ENCODE peak calls at places on chromosome 1, in nine cellular contexts. One of them, this sample, is unnamed.

GRCh38 chr1:63124666-63125191 is 197.6 kb upstream of the FOXD3 start:
- DNase-seq in Daoy: peak
- DNase-seq in stromal cell of bone marrow: peak
- DNase-seq in AG04450: peak
- DNase-seq in fibroblast of pulmonary artery: peak
- DNase-seq in dermis blood vessel endothelial cell: peak
- DNase-seq in NCI-H2029: no peak
- DNase-seq in hepatocyte: no peak
- DNase-seq in globus pallidus: peak
- DNase-seq in this sample: no peak

GRCh38 chr1:109425902-109426277 is 358 bp downstream of the PSMA5 start:
- DNase-seq in Daoy: peak
- DNase-seq in stromal cell of bone marrow: no peak
- DNase-seq in AG04450: no peak
- DNase-seq in fibroblast of pulmonary artery: peak
- DNase-seq in dermis blood vessel endothelial cell: peak
- DNase-seq in NCI-H2029: peak
- DNase-seq in hepatocyte: peak
- DNase-seq in globus pallidus: no peak
- DNase-seq in this sample: no peak

GRCh38 chr1:114154146-114154962 is 685 bp upstream of the SYT6 start:
- DNase-seq in Daoy: peak
- DNase-seq in stromal cell of bone marrow: no peak
- DNase-seq in AG04450: no peak
- DNase-seq in fibroblast of pulmonary artery: peak
- DNase-seq in dermis blood vessel endothelial cell: peak
- DNase-seq in NCI-H2029: no peak
- DNase-seq in hepatocyte: peak
- DNase-seq in globus pallidus: no peak
- DNase-seq in this sample: no peak

GRCh38 chr1:201361652-201362504 is 15.6 kb downstream of the TNNT2 start:
- DNase-seq in Daoy: peak
- DNase-seq in stromal cell of bone marrow: no peak
- DNase-seq in AG04450: no peak
- DNase-seq in fibroblast of pulmonary artery: peak
- DNase-seq in dermis blood vessel endothelial cell: peak
- DNase-seq in NCI-H2029: peak
- DNase-seq in hepatocyte: peak
- DNase-seq in globus pallidus: no peak
- DNase-seq in this sample: no peak

GRCh38 chr1:182056596-182057366 is 4.7 kb downstream of the ZNF648 start:
- DNase-seq in Daoy: no peak
- DNase-seq in stromal cell of bone marrow: no peak
- DNase-seq in AG04450: no peak
- DNase-seq in fibroblast of pulmonary artery: no peak
- DNase-seq in dermis blood vessel endothelial cell: no peak
- DNase-seq in NCI-H2029: no peak
- DNase-seq in hepatocyte: no peak
- DNase-seq in globus pallidus: no peak
- DNase-seq in this sample: no peak

GRCh38 chr1:154935749-154936415 is 637 bp downstream of the PMVK start:
- DNase-seq in Daoy: no peak
- DNase-seq in stromal cell of bone marrow: no peak
- DNase-seq in AG04450: no peak
- DNase-seq in fibroblast of pulmonary artery: no peak
- DNase-seq in dermis blood vessel endothelial cell: no peak
- DNase-seq in NCI-H2029: no peak
- DNase-seq in hepatocyte: no peak
- DNase-seq in globus pallidus: no peak
- DNase-seq in this sample: no peak

GRCh38 chr1:190474587-190475305 is 2.9 kb downstream of the BRINP3 start:
- DNase-seq in Daoy: peak
- DNase-seq in stromal cell of bone marrow: no peak
- DNase-seq in AG04450: no peak
- DNase-seq in fibroblast of pulmonary artery: no peak
- DNase-seq in dermis blood vessel endothelial cell: no peak
- DNase-seq in NCI-H2029: no peak
- DNase-seq in hepatocyte: peak
- DNase-seq in globus pallidus: peak
- DNase-seq in this sample: no peak

GRCh38 chr1:178918955-178919354 is 48.1 kb upstream of the ANGPTL1 start:
- DNase-seq in Daoy: no peak
- DNase-seq in stromal cell of bone marrow: no peak
- DNase-seq in AG04450: no peak
- DNase-seq in fibroblast of pulmonary artery: no peak
- DNase-seq in dermis blood vessel endothelial cell: no peak
- DNase-seq in NCI-H2029: no peak
- DNase-seq in hepatocyte: no peak
- DNase-seq in globus pallidus: no peak
- DNase-seq in this sample: no peak

GRCh38 chr1:31807273-31808048 is 8.4 kb downstream of the SPOCD1 start:
- DNase-seq in Daoy: no peak
- DNase-seq in stromal cell of bone marrow: no peak
- DNase-seq in AG04450: no peak
- DNase-seq in fibroblast of pulmonary artery: no peak
- DNase-seq in dermis blood vessel endothelial cell: no peak
- DNase-seq in NCI-H2029: no peak
- DNase-seq in hepatocyte: no peak
- DNase-seq in globus pallidus: no peak
- DNase-seq in this sample: no peak

GRCh38 chr1:236127045-236127444 is 15.3 kb upstream of the GPR137B start:
- DNase-seq in Daoy: no peak
- DNase-seq in stromal cell of bone marrow: no peak
- DNase-seq in AG04450: no peak
- DNase-seq in fibroblast of pulmonary artery: no peak
- DNase-seq in dermis blood vessel endothelial cell: no peak
- DNase-seq in NCI-H2029: no peak
- DNase-seq in hepatocyte: no peak
- DNase-seq in globus pallidus: no peak
- DNase-seq in this sample: no peak

GRCh38 chr1:209802117-209802779 is 3.7 kb downstream of the IRF6 start:
- DNase-seq in Daoy: no peak
- DNase-seq in stromal cell of bone marrow: no peak
- DNase-seq in AG04450: no peak
- DNase-seq in fibroblast of pulmonary artery: peak
- DNase-seq in dermis blood vessel endothelial cell: peak
- DNase-seq in NCI-H2029: no peak
- DNase-seq in hepatocyte: no peak
- DNase-seq in globus pallidus: no peak
- DNase-seq in this sample: no peak

This sample was measured in heart right ventricle.